ENCODE peak calls at places on chromosomes 11 and 22, in six cellular contexts. X is cardiac muscle cell, V is esophagus muscularis mucosa, G is tibial artery, D is mucosa of descending colon, C is foreskin keratinocyte. Y is an unnamed sample.

GRCh38 chr22:32352681-32353080 is 5.0 kb upstream of the RFPL3 start:
- DNase-seq in X (no peak), V (no peak), G (no peak), D (no peak), C (no peak), Y (no peak)

GRCh38 chr22:49827853-49828598 is at the start of gene BRD1:
- DNase-seq in X (peak; percentile 77), V (no peak), G (no peak), D (peak; percentile 82), C (no peak), Y (peak; percentile 41)

GRCh38 chr22:27314276-27314807 is 487.2 kb downstream of the MN1 start:
- DNase-seq in X (no peak), V (no peak), G (no peak), D (no peak), C (no peak), Y (no peak)

GRCh38 chr11:69912911-69913451 is 93.8 kb upstream of the FGF3 start:
- DNase-seq in X (no peak), V (no peak), G (peak; percentile 57), D (no peak), C (no peak), Y (peak; percentile 27)

GRCh38 chr11:130188585-130189347 is 29.2 kb downstream of the ST14 start:
- DNase-seq in X (no peak), V (no peak), G (no peak), D (peak; percentile 49), C (no peak), Y (no peak)

GRCh38 chr11:73752216-73752867 is 8.5 kb downstream of the RAB6A start:
- DNase-seq in X (peak; percentile 34), V (peak; percentile 55), G (no peak), D (no peak), C (no peak), Y (no peak)

GRCh38 chr11:94493146-94493442 is 550 bp downstream of the MRE11 start:
- DNase-seq in X (no peak), V (no peak), G (no peak), D (no peak), C (no peak), Y (no peak)

GRCh38 chr11:33912405-33913361 is 20.8 kb upstream of the LMO2 start:
- DNase-seq in X (peak; percentile 84), V (no peak), G (no peak), D (no peak), C (peak; percentile 71), Y (peak; percentile 75)

GRCh38 chr11:120068114-120068573 is 69.8 kb downstream of the TRIM29 start:
- DNase-seq in X (peak; percentile 59), V (no peak), G (no peak), D (no peak), C (no peak), Y (no peak)

GRCh38 chr11:67280791-67281551 is 8.1 kb upstream of the ANKRD13D start:
- DNase-seq in X (no peak), V (no peak), G (peak; percentile 62), D (peak; percentile 27), C (no peak), Y (peak; percentile 32)

GRCh38 chr11:110712643-110713468 is 619 bp upstream of the ARHGAP20 start:
- DNase-seq in X (peak; percentile 74), V (no peak), G (peak; percentile 66), D (peak; percentile 18), C (no peak), Y (no peak)

GRCh38 chr11:117000039-117000740 is 98.0 kb downstream of the SIK3 start:
- DNase-seq in X (no peak), V (no peak), G (no peak), D (no peak), C (no peak), Y (no peak)

GRCh38 chr11:69307421-69307820 is 13.5 kb downstream of the MYEOV start:
- DNase-seq in X (no peak), V (no peak), G (peak; percentile 38), D (peak; percentile 20), C (no peak), Y (peak; percentile 20)

DNA sequence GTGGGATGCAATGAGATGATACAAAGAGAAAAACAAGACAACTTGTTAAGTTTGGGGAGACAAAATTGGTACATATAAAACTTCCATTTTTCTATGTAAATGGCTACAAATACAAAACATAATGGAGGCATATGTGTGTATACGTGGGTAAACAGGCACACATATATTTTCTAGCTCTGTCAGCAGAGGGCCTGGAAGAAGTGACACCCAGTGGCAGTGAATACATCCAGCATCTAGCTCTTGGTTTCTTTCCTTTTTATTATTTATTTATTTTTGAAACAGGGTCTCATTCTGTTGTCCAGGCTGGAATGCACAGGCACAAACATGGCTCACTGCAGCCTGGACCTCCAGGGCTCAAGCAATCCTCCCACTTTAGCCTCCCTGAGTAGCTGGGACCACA is 5.0 kb upstream of the RASL10A start:
- DNase-seq in X (no peak), V (no peak), G (no peak), D (no peak), C (no peak), Y (no peak)
- TF ChIP-seq CTCF in X (peak; percentile 9), V (no peak), G (no peak), D (no peak), C (peak; percentile 39), Y (no peak)

GRCh38 chr22:38467904-38468760 is at the start of gene KDELR3:
- DNase-seq in X (peak; percentile 85), V (no peak), G (peak; percentile 77), D (peak; percentile 85), C (no peak), Y (no peak)
- TF ChIP-seq CTCF in X (peak; percentile 14), V (no peak), G (no peak), D (no peak), C (no peak), Y (no peak)

GRCh38 chr22:43885319-43885671 is 6.5 kb downstream of the PNPLA5 start:
- DNase-seq in X (no peak), V (no peak), G (no peak), D (no peak), C (no peak), Y (no peak)
- TF ChIP-seq CTCF in X (no peak), V (no peak), G (no peak), D (no peak), C (no peak), Y (peak; percentile 44)

GRCh38 chr11:30586251-30587144 is at the start of gene MPPED2:
- DNase-seq in X (no peak), V (no peak), G (peak; percentile 65), D (peak; percentile 48), C (no peak), Y (no peak)
- TF ChIP-seq CTCF in X (no peak), V (peak; percentile 20), G (peak; percentile 46), D (no peak), C (no peak), Y (peak; percentile 43)